ENCODE peak calls at places on chromosomes 4 and X, in four cellular contexts. N, J, R and C are unnamed samples.

GRCh38 chr4:5863461-5864113 is 29.3 kb downstream of the CRMP1 start:
- DNase-seq in N (peak), J (no peak), R (no peak), C (peak)

GRCh38 chrX:95076449-95076848 is 1402.4 kb downstream of the FAM133A start:
- DNase-seq in N (peak), J (peak), R (no peak), C (no peak)

GRCh38 chr4:134668237-134668636 is 466.6 kb upstream of the PABPC4L start:
- DNase-seq in N (peak), J (no peak), R (no peak), C (peak)

GRCh38 chr4:1028574-1029220 is 17.3 kb downstream of the FGFRL1 start:
- DNase-seq in N (no peak), J (no peak), R (no peak), C (no peak)

GRCh38 chr4:149993030-149993429 is 85.2 kb upstream of the DCLK2 start:
- DNase-seq in N (no peak), J (no peak), R (no peak), C (no peak)

GRCh38 chr4:184953971-184954370 is 64.3 kb upstream of the HELT start:
- DNase-seq in N (no peak), J (no peak), R (no peak), C (no peak)

GRCh38 chr4:156111706-156112105 is 158.0 kb upstream of the CTSO start:
- DNase-seq in N (no peak), J (no peak), R (no peak), C (no peak)

GRCh38 chr4:32778025-32778424 is 2057.9 kb downstream of the PCDH7 start:
- DNase-seq in N (no peak), J (no peak), R (no peak), C (no peak)

GRCh38 chr4:145735330-145735638 is 55.3 kb downstream of the C4orf51 start:
- DNase-seq in N (peak), J (no peak), R (no peak), C (peak)

GRCh38 chr4:53595204-53595603 is 3.9 kb upstream of the LNX1 start:
- DNase-seq in N (no peak), J (no peak), R (no peak), C (no peak)

GRCh38 chr4:76311896-76312331 is 5.4 kb downstream of the STBD1 start:
- DNase-seq in N (no peak), J (no peak), R (no peak), C (no peak)